ENCODE peak calls at places on chromosomes 11 and 22, in eight cellular contexts. One of them, this sample, is unnamed.

GRCh38 chr11:57890521-57890920 is 128.9 kb downstream of the CTNND1 start:
- DNase-seq in BJ: no peak
- DNase-seq in left lung: no peak
- DNase-seq in HCT116: no peak
- DNase-seq in cardiac muscle cell: no peak
- DNase-seq in cardiac fibroblast: no peak
- DNase-seq in colonic mucosa: no peak
- DNase-seq in SK-N-SH: no peak
- DNase-seq in this sample: no peak

GRCh38 chr11:128492461-128492860 is 94.9 kb downstream of the ETS1 start:
- DNase-seq in BJ: no peak
- DNase-seq in left lung: no peak
- DNase-seq in HCT116: no peak
- DNase-seq in cardiac muscle cell: no peak
- DNase-seq in cardiac fibroblast: peak; percentile 81
- DNase-seq in colonic mucosa: no peak
- DNase-seq in SK-N-SH: no peak
- DNase-seq in this sample: no peak

GRCh38 chr22:40182231-40182835 is 4.6 kb downstream of the TNRC6B start:
- DNase-seq in BJ: no peak
- DNase-seq in left lung: no peak
- DNase-seq in HCT116: no peak
- DNase-seq in cardiac muscle cell: no peak
- DNase-seq in cardiac fibroblast: no peak
- DNase-seq in colonic mucosa: no peak
- DNase-seq in SK-N-SH: no peak
- DNase-seq in this sample: no peak

GRCh38 chr11:3123761-3124733 is 41.1 kb downstream of the OSBPL5 start:
- DNase-seq in BJ: peak; percentile 79
- DNase-seq in left lung: peak; percentile 78
- DNase-seq in HCT116: peak; percentile 34
- DNase-seq in cardiac muscle cell: no peak
- DNase-seq in cardiac fibroblast: peak; percentile 97
- DNase-seq in colonic mucosa: peak; percentile 80
- DNase-seq in SK-N-SH: peak; percentile 27
- DNase-seq in this sample: peak; percentile 95

GRCh38 chr11:35126000-35126878 is 12.7 kb upstream of the CD44 start:
- DNase-seq in BJ: no peak
- DNase-seq in left lung: no peak
- DNase-seq in HCT116: no peak
- DNase-seq in cardiac muscle cell: no peak
- DNase-seq in cardiac fibroblast: no peak
- DNase-seq in colonic mucosa: no peak
- DNase-seq in SK-N-SH: no peak
- DNase-seq in this sample: no peak

GRCh38 chr11:33941637-33942160 is 49.8 kb upstream of the LMO2 start:
- DNase-seq in BJ: no peak
- DNase-seq in left lung: no peak
- DNase-seq in HCT116: peak; percentile 18
- DNase-seq in cardiac muscle cell: no peak
- DNase-seq in cardiac fibroblast: peak; percentile 78
- DNase-seq in colonic mucosa: no peak
- DNase-seq in SK-N-SH: peak; percentile 56
- DNase-seq in this sample: no peak

GRCh38 chr11:14455648-14456430 is 43.8 kb downstream of the COPB1 start:
- DNase-seq in BJ: no peak
- DNase-seq in left lung: no peak
- DNase-seq in HCT116: no peak
- DNase-seq in cardiac muscle cell: no peak
- DNase-seq in cardiac fibroblast: peak; percentile 24
- DNase-seq in colonic mucosa: no peak
- DNase-seq in SK-N-SH: no peak
- DNase-seq in this sample: no peak

GRCh38 chr22:21650823-21651520 is 8.9 kb downstream of the SDF2L1 start:
- DNase-seq in BJ: no peak
- DNase-seq in left lung: no peak
- DNase-seq in HCT116: no peak
- DNase-seq in cardiac muscle cell: no peak
- DNase-seq in cardiac fibroblast: no peak
- DNase-seq in colonic mucosa: no peak
- DNase-seq in SK-N-SH: no peak
- DNase-seq in this sample: no peak

GRCh38 chr22:45880732-45881523 is 96.0 kb downstream of the WNT7B start:
- DNase-seq in BJ: no peak
- DNase-seq in left lung: peak; percentile 26
- DNase-seq in HCT116: no peak
- DNase-seq in cardiac muscle cell: peak; percentile 22
- DNase-seq in cardiac fibroblast: no peak
- DNase-seq in colonic mucosa: no peak
- DNase-seq in SK-N-SH: no peak
- DNase-seq in this sample: no peak

GRCh38 chr11:69848196-69848595 is 29.0 kb upstream of the FGF3 start:
- DNase-seq in BJ: no peak
- DNase-seq in left lung: no peak
- DNase-seq in HCT116: no peak
- DNase-seq in cardiac muscle cell: no peak
- DNase-seq in cardiac fibroblast: peak; percentile 4
- DNase-seq in colonic mucosa: no peak
- DNase-seq in SK-N-SH: no peak
- DNase-seq in this sample: no peak

DNA sequence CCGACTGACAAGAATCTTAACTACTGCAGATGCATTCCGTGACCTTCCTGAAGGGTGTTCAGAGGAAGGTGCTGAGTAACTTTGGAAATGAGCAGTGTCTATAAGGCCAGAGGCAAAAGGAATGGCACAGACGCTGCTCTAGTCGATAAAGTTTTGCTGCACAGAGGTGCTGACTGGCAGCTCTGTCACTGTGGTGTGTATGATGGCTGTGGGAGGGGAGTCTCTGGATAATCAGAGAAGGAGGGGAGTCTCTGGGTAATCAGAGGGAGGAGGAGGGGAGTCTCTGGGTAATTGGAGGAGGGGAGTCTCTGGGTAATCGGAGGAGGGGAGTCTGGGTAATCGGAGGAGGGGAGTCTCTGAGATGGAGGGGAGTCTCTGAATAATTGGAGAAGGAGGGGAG is 18.4 kb downstream of the PTDSS2 start:
- DNase-seq in BJ: no peak
- DNase-seq in left lung: no peak
- DNase-seq in HCT116: no peak
- DNase-seq in cardiac muscle cell: peak; percentile 43
- DNase-seq in cardiac fibroblast: no peak
- DNase-seq in colonic mucosa: no peak
- DNase-seq in SK-N-SH: no peak
- DNase-seq in this sample: no peak
- H3K4me3 ChIP-seq in BJ: no peak overlapping the region
- H3K4me3 ChIP-seq in left lung: no peak overlapping the region
- H3K4me3 ChIP-seq in HCT116: no peak overlapping the region
- H3K4me3 ChIP-seq in cardiac muscle cell: no peak overlapping the region
- H3K4me3 ChIP-seq in cardiac fibroblast: no peak overlapping the region
- H3K4me3 ChIP-seq in colonic mucosa: no peak overlapping the region
- H3K4me3 ChIP-seq in SK-N-SH: no peak overlapping the region
- H3K4me3 ChIP-seq in this sample: no peak overlapping the region

GRCh38 chr11:114301088-114301487 is 4.9 kb downstream of the NNMT start:
- DNase-seq in BJ: no peak
- DNase-seq in left lung: no peak
- DNase-seq in HCT116: no peak
- DNase-seq in cardiac muscle cell: no peak
- DNase-seq in cardiac fibroblast: peak; percentile 2
- DNase-seq in colonic mucosa: no peak
- DNase-seq in SK-N-SH: no peak
- DNase-seq in this sample: no peak
- H3K4me3 ChIP-seq in BJ: peak overlapping the region; percentile 88
- H3K4me3 ChIP-seq in left lung: no peak overlapping the region
- H3K4me3 ChIP-seq in HCT116: no peak overlapping the region
- H3K4me3 ChIP-seq in cardiac muscle cell: no peak overlapping the region
- H3K4me3 ChIP-seq in cardiac fibroblast: peak overlapping the region; percentile 69
- H3K4me3 ChIP-seq in colonic mucosa: no peak overlapping the region
- H3K4me3 ChIP-seq in SK-N-SH: no peak overlapping the region
- H3K4me3 ChIP-seq in this sample: peak overlapping the region; percentile 59

DNA sequence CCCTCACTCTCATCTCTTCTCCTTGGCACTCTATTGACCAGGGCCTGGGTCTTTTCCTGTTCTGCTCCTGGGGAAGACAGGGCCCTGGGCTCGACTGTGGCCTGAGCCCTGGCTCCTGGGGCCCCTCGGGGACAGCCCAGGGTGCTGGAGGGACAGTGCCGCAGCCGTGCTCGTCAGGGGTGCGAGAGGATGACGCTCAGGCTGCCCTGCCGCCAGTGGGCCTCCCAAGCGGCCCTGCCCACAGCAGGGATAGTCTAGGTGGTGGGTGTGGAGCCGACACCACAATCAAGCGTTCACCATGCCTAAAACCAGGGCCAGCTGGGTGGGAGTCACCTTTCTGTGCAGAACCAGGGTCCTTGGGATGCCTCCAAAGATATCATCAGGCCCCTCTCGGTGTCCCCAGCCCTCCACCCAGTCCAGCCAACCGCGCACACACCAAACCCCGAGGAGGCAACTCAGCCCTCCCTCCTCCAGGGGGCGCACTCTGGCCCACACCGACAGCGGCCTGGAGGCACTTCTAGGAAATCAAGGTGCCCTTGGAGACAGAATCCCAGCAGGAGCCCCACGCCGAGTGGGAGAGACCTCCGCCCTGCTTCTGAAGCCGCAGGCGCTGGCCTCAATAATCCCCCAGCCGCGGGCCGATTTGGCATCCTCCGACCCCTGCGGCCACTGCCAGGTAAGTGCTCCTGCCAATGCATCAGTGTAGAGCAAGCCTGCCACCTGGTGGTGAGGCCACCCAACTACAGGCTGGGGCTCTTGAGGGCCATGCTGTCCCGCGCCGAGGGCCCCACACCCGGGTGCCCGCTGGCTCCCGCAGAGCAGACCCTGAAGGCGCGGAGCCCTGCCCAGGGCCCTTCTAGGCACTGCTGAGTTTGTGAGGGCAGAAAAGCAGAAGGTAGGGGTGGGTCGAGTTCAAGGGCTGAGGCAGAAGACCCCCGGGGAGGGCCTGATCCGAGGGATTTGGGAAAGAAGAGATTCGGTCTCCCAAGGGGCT is 496.4 kb downstream of the BUD13 start:
- DNase-seq in BJ: no peak
- DNase-seq in left lung: peak; percentile 69
- DNase-seq in HCT116: peak; percentile 72
- DNase-seq in cardiac muscle cell: peak; percentile 84
- DNase-seq in cardiac fibroblast: peak; percentile 35
- DNase-seq in colonic mucosa: peak; percentile 83
- DNase-seq in SK-N-SH: peak; percentile 83
- DNase-seq in this sample: no peak
- H3K4me3 ChIP-seq in BJ: no peak overlapping the region
- H3K4me3 ChIP-seq in left lung: no peak overlapping the region
- H3K4me3 ChIP-seq in HCT116: no peak overlapping the region
- H3K4me3 ChIP-seq in cardiac muscle cell: peak overlapping the region; percentile 12
- H3K4me3 ChIP-seq in cardiac fibroblast: no peak overlapping the region
- H3K4me3 ChIP-seq in colonic mucosa: peak overlapping the region; percentile 8
- H3K4me3 ChIP-seq in SK-N-SH: no peak overlapping the region
- H3K4me3 ChIP-seq in this sample: no peak overlapping the region

GRCh38 chr11:123072279-123072678 is 10.3 kb upstream of the HSPA8 start:
- DNase-seq in BJ: no peak
- DNase-seq in left lung: no peak
- DNase-seq in HCT116: no peak
- DNase-seq in cardiac muscle cell: no peak
- DNase-seq in cardiac fibroblast: no peak
- DNase-seq in colonic mucosa: peak; percentile 52
- DNase-seq in SK-N-SH: no peak
- DNase-seq in this sample: no peak

GRCh38 chr11:123073343-123074057 is 11.6 kb upstream of the HSPA8 start:
- DNase-seq in BJ: no peak
- DNase-seq in left lung: no peak
- DNase-seq in HCT116: no peak
- DNase-seq in cardiac muscle cell: no peak
- DNase-seq in cardiac fibroblast: no peak
- DNase-seq in colonic mucosa: no peak
- DNase-seq in SK-N-SH: no peak
- DNase-seq in this sample: no peak

GRCh38 chr11:123065634-123066033 is 3.7 kb upstream of the HSPA8 start:
- DNase-seq in BJ: no peak
- DNase-seq in left lung: no peak
- DNase-seq in HCT116: no peak
- DNase-seq in cardiac muscle cell: no peak
- DNase-seq in cardiac fibroblast: peak; percentile 78
- DNase-seq in colonic mucosa: no peak
- DNase-seq in SK-N-SH: no peak
- DNase-seq in this sample: peak; percentile 34

GRCh38 chr11:123072762-123073161 is 10.8 kb upstream of the HSPA8 start:
- DNase-seq in BJ: no peak
- DNase-seq in left lung: no peak
- DNase-seq in HCT116: no peak
- DNase-seq in cardiac muscle cell: no peak
- DNase-seq in cardiac fibroblast: no peak
- DNase-seq in colonic mucosa: no peak
- DNase-seq in SK-N-SH: no peak
- DNase-seq in this sample: no peak

DNA sequence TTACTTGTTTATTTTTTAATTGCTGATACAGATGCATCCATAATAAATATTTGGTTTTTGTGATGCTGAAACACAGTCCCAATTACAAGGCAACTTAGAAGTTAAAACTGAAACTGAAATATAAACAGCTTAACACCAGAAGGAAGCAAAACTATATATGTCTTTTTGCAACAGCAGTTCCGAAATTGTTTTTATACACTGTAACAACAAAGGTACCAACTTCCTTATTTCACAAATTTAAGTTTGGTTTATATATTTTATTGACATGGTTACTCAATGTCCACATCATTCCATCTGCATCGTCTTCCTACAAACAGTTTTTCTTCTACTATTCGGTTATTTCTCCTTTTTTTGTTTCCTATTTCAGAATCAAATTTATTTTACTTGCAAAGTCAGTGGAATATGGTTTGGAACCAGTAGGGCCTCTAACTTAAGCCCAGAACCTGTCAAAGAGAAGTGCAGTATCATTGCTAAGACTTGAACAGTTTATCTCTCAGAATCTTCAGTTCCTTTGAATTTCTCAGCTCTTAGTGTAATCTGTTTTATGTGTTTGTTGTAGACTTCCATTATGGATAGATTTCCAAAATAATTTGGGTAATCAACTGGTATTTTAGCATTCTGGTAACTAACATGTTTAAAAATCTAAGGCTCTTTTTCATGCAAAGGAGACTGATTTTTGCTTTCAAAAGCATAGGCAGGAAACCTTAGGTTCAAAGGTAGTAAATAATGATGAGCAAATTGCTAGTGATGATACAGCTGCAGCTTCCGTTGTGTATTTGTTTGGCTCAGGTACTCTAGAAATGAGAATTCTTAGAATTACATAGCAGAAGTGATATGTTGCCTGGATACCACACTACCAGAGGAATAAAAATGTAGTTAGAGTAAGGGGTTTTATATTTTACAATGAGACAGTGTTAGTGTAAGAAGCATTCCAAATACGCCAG is 8.2 kb upstream of the HSPA8 start:
- DNase-seq in BJ: no peak
- DNase-seq in left lung: no peak
- DNase-seq in HCT116: no peak
- DNase-seq in cardiac muscle cell: no peak
- DNase-seq in cardiac fibroblast: no peak
- DNase-seq in colonic mucosa: no peak
- DNase-seq in SK-N-SH: no peak
- DNase-seq in this sample: no peak
- H3K4me3 ChIP-seq in BJ: no peak overlapping the region
- H3K4me3 ChIP-seq in left lung: peak overlapping the region; percentile 4
- H3K4me3 ChIP-seq in HCT116: no peak overlapping the region
- H3K4me3 ChIP-seq in cardiac muscle cell: no peak overlapping the region
- H3K4me3 ChIP-seq in cardiac fibroblast: no peak overlapping the region
- H3K4me3 ChIP-seq in colonic mucosa: no peak overlapping the region
- H3K4me3 ChIP-seq in SK-N-SH: no peak overlapping the region
- H3K4me3 ChIP-seq in this sample: no peak overlapping the region

This sample was measured in skeletal muscle cell.